ENCODE peak calls at places on chromosomes 5 and 9, in nine cellular contexts. One of them, this sample, is unnamed. For H3K4me1, the result is how much of the 10 kb centered on the place peaks cover.

GRCh38 chr5:98458004-98458403 is 315.5 kb upstream of the RGMB start:
- DNase-seq in left lung: no peak
- DNase-seq in neural progenitor cell: no peak
- DNase-seq in PC-3: peak
- DNase-seq in heart right ventricle: no peak
- DNase-seq in transverse colon: no peak
- DNase-seq in endodermal cell: no peak
- DNase-seq in lung: no peak
- DNase-seq in mammary epithelial cell: no peak
- DNase-seq in this sample: no peak

GRCh38 chr5:1479066-1479465 is 33.8 kb upstream of the SLC6A3 start:
- DNase-seq in mammary epithelial cell: no peak
- DNase-seq in PC-3: no peak
- DNase-seq in left lung: no peak
- DNase-seq in endodermal cell: no peak
- DNase-seq in heart right ventricle: no peak
- DNase-seq in lung: no peak
- DNase-seq in neural progenitor cell: no peak
- DNase-seq in transverse colon: no peak
- DNase-seq in this sample: no peak

GRCh38 chr5:53607896-53608295 is 47.5 kb downstream of the NDUFS4 start:
- DNase-seq in left lung: no peak
- DNase-seq in mammary epithelial cell: no peak
- DNase-seq in heart right ventricle: no peak
- DNase-seq in neural progenitor cell: no peak
- DNase-seq in lung: no peak
- DNase-seq in transverse colon: no peak
- DNase-seq in endodermal cell: no peak
- DNase-seq in PC-3: no peak
- DNase-seq in this sample: no peak

GRCh38 chr9:105439428-105439827 is 8.4 kb upstream of the FSD1L start:
- DNase-seq in heart right ventricle: no peak
- DNase-seq in PC-3: no peak
- DNase-seq in neural progenitor cell: no peak
- DNase-seq in mammary epithelial cell: no peak
- DNase-seq in transverse colon: no peak
- DNase-seq in left lung: no peak
- DNase-seq in endodermal cell: no peak
- DNase-seq in lung: no peak
- DNase-seq in this sample: no peak

GRCh38 chr9:135849186-135849585 is 58.2 kb downstream of the CAMSAP1 start:
- DNase-seq in PC-3: no peak
- DNase-seq in lung: no peak
- DNase-seq in endodermal cell: no peak
- DNase-seq in transverse colon: no peak
- DNase-seq in mammary epithelial cell: no peak
- DNase-seq in heart right ventricle: no peak
- DNase-seq in left lung: no peak
- DNase-seq in neural progenitor cell: no peak
- DNase-seq in this sample: no peak

GRCh38 chr9:29625292-29625731 is 2052.0 kb upstream of the C9orf72 start:
- DNase-seq in neural progenitor cell: no peak
- DNase-seq in left lung: no peak
- DNase-seq in lung: no peak
- DNase-seq in mammary epithelial cell: no peak
- DNase-seq in heart right ventricle: no peak
- DNase-seq in PC-3: no peak
- DNase-seq in endodermal cell: no peak
- DNase-seq in transverse colon: no peak
- DNase-seq in this sample: no peak

GRCh38 chr5:158998911-158999705 is 100.6 kb downstream of the EBF1 start:
- DNase-seq in heart right ventricle: no peak
- DNase-seq in mammary epithelial cell: no peak
- DNase-seq in PC-3: no peak
- DNase-seq in neural progenitor cell: no peak
- DNase-seq in transverse colon: no peak
- DNase-seq in lung: no peak
- DNase-seq in left lung: no peak
- DNase-seq in endodermal cell: no peak
- DNase-seq in this sample: no peak

GRCh38 chr9:138112791-138113600 is 235.4 kb downstream of the CACNA1B start:
- DNase-seq in endodermal cell: no peak
- DNase-seq in lung: no peak
- DNase-seq in left lung: peak
- DNase-seq in PC-3: no peak
- DNase-seq in heart right ventricle: no peak
- DNase-seq in mammary epithelial cell: no peak
- DNase-seq in transverse colon: no peak
- DNase-seq in neural progenitor cell: no peak
- DNase-seq in this sample: no peak

GRCh38 chr5:56360816-56361215 is 127.7 kb upstream of the ANKRD55 start:
- DNase-seq in endodermal cell: no peak
- DNase-seq in lung: no peak
- DNase-seq in mammary epithelial cell: no peak
- DNase-seq in heart right ventricle: no peak
- DNase-seq in neural progenitor cell: no peak
- DNase-seq in PC-3: no peak
- DNase-seq in transverse colon: no peak
- DNase-seq in left lung: no peak
- DNase-seq in this sample: no peak

GRCh38 chr5:56359809-56360685 is 126.9 kb upstream of the ANKRD55 start:
- DNase-seq in mammary epithelial cell: no peak
- DNase-seq in endodermal cell: no peak
- DNase-seq in heart right ventricle: no peak
- DNase-seq in transverse colon: no peak
- DNase-seq in lung: no peak
- DNase-seq in left lung: no peak
- DNase-seq in PC-3: no peak
- DNase-seq in neural progenitor cell: no peak
- DNase-seq in this sample: no peak

GRCh38 chr5:56358703-56359428 is 125.7 kb upstream of the ANKRD55 start:
- DNase-seq in transverse colon: no peak
- DNase-seq in mammary epithelial cell: peak
- DNase-seq in endodermal cell: no peak
- DNase-seq in PC-3: peak
- DNase-seq in neural progenitor cell: no peak
- DNase-seq in heart right ventricle: peak
- DNase-seq in left lung: no peak
- DNase-seq in lung: no peak
- DNase-seq in this sample: no peak

GRCh38 chr5:56358046-56358445 is 124.9 kb upstream of the ANKRD55 start:
- DNase-seq in neural progenitor cell: no peak
- DNase-seq in lung: no peak
- DNase-seq in left lung: no peak
- DNase-seq in heart right ventricle: no peak
- DNase-seq in mammary epithelial cell: no peak
- DNase-seq in transverse colon: no peak
- DNase-seq in PC-3: no peak
- DNase-seq in endodermal cell: no peak
- DNase-seq in this sample: no peak

GRCh38 chr5:56359429-56359781 is 126.3 kb upstream of the ANKRD55 start:
- DNase-seq in lung: no peak
- DNase-seq in heart right ventricle: no peak
- DNase-seq in transverse colon: no peak
- DNase-seq in left lung: no peak
- DNase-seq in endodermal cell: no peak
- DNase-seq in PC-3: no peak
- DNase-seq in mammary epithelial cell: no peak
- DNase-seq in neural progenitor cell: no peak
- DNase-seq in this sample: no peak
- H3K27ac ChIP-seq in lung: no peak
- H3K27ac ChIP-seq in heart right ventricle: peak
- H3K27ac ChIP-seq in transverse colon: no peak
- H3K27ac ChIP-seq in left lung: no peak
- H3K27ac ChIP-seq in endodermal cell: no peak
- H3K27ac ChIP-seq in PC-3: no peak
- H3K27ac ChIP-seq in mammary epithelial cell: no peak
- H3K27ac ChIP-seq in neural progenitor cell: no peak
- H3K27ac ChIP-seq in this sample: peak

GRCh38 chr5:139651502-139651862 is 3.3 kb downstream of the CXXC5 start:
- DNase-seq in neural progenitor cell: peak
- DNase-seq in lung: no peak
- DNase-seq in heart right ventricle: no peak
- DNase-seq in left lung: no peak
- DNase-seq in transverse colon: no peak
- DNase-seq in endodermal cell: no peak
- DNase-seq in mammary epithelial cell: no peak
- DNase-seq in PC-3: peak
- DNase-seq in this sample: peak
- H3K4me1 ChIP-seq in neural progenitor cell: half or more
- H3K4me1 ChIP-seq in lung: under half
- H3K4me1 ChIP-seq in heart right ventricle: half or more
- H3K4me1 ChIP-seq in left lung: under half
- H3K4me1 ChIP-seq in transverse colon: under half
- H3K4me1 ChIP-seq in endodermal cell: under half
- H3K4me1 ChIP-seq in mammary epithelial cell: half or more
- H3K4me1 ChIP-seq in PC-3: under half
- H3K4me1 ChIP-seq in this sample: half or more

GRCh38 chr9:129776938-129777768 is 24.3 kb upstream of the PTGES start:
- DNase-seq in lung: peak
- DNase-seq in transverse colon: peak
- DNase-seq in heart right ventricle: peak
- DNase-seq in PC-3: peak
- DNase-seq in endodermal cell: peak
- DNase-seq in left lung: peak
- DNase-seq in mammary epithelial cell: peak
- DNase-seq in neural progenitor cell: peak
- DNase-seq in this sample: peak

GRCh38 chr9:129778469-129778868 is 24.5 kb upstream of the TOR1B start:
- DNase-seq in neural progenitor cell: no peak
- DNase-seq in transverse colon: no peak
- DNase-seq in heart right ventricle: no peak
- DNase-seq in left lung: no peak
- DNase-seq in lung: no peak
- DNase-seq in mammary epithelial cell: peak
- DNase-seq in endodermal cell: no peak
- DNase-seq in PC-3: peak
- DNase-seq in this sample: no peak

GRCh38 chr9:129779560-129780190 is 23.3 kb upstream of the TOR1B start:
- DNase-seq in mammary epithelial cell: no peak
- DNase-seq in PC-3: no peak
- DNase-seq in transverse colon: no peak
- DNase-seq in left lung: no peak
- DNase-seq in neural progenitor cell: no peak
- DNase-seq in lung: no peak
- DNase-seq in heart right ventricle: no peak
- DNase-seq in endodermal cell: no peak
- DNase-seq in this sample: no peak

GRCh38 chr9:129776566-129776937 is 23.7 kb upstream of the PTGES start:
- DNase-seq in endodermal cell: no peak
- DNase-seq in transverse colon: no peak
- DNase-seq in left lung: no peak
- DNase-seq in neural progenitor cell: no peak
- DNase-seq in lung: no peak
- DNase-seq in mammary epithelial cell: no peak
- DNase-seq in heart right ventricle: peak
- DNase-seq in PC-3: no peak
- DNase-seq in this sample: no peak

DNA sequence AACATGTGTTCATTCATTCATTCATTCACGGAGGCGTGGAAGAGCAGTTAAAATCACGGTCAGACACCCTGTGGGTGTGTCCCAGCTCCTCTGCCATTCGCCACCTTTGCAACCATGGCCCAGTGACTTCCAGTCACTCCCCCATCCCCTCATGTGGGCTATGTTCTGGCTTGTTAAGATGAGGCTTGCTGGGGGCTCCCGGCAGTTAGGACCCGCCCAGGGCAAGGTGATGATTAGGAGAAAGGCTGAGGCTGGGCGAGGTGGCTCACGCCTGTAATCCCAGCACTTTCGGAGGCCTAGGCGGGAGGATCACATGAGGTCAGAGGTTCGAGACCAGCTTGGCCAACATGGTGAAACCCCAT is 24.9 kb upstream of the PTGES start:
- DNase-seq in neural progenitor cell: no peak
- DNase-seq in left lung: no peak
- DNase-seq in transverse colon: no peak
- DNase-seq in PC-3: no peak
- DNase-seq in mammary epithelial cell: peak
- DNase-seq in heart right ventricle: no peak
- DNase-seq in endodermal cell: no peak
- DNase-seq in lung: no peak
- DNase-seq in this sample: no peak
- H3K27ac ChIP-seq in neural progenitor cell: no peak
- H3K27ac ChIP-seq in left lung: peak
- H3K27ac ChIP-seq in transverse colon: peak
- H3K27ac ChIP-seq in PC-3: peak
- H3K27ac ChIP-seq in mammary epithelial cell: peak
- H3K27ac ChIP-seq in heart right ventricle: peak
- H3K27ac ChIP-seq in endodermal cell: no peak
- H3K27ac ChIP-seq in lung: no peak
- H3K27ac ChIP-seq in this sample: peak

GRCh38 chr5:65926893-65927292 is 518 bp downstream of the ERBIN start:
- DNase-seq in left lung: no peak
- DNase-seq in mammary epithelial cell: no peak
- DNase-seq in PC-3: no peak
- DNase-seq in lung: no peak
- DNase-seq in neural progenitor cell: peak
- DNase-seq in endodermal cell: peak
- DNase-seq in transverse colon: peak
- DNase-seq in heart right ventricle: no peak
- DNase-seq in this sample: no peak

GRCh38 chr5:65925094-65925600 is 1.2 kb upstream of the ERBIN start:
- DNase-seq in neural progenitor cell: peak
- DNase-seq in endodermal cell: peak
- DNase-seq in heart right ventricle: peak
- DNase-seq in mammary epithelial cell: peak
- DNase-seq in transverse colon: peak
- DNase-seq in left lung: peak
- DNase-seq in PC-3: peak
- DNase-seq in lung: peak
- DNase-seq in this sample: peak

GRCh38 chr5:65925601-65926275 is 637 bp upstream of the ERBIN start:
- DNase-seq in PC-3: peak
- DNase-seq in lung: peak
- DNase-seq in heart right ventricle: peak
- DNase-seq in transverse colon: peak
- DNase-seq in mammary epithelial cell: peak
- DNase-seq in endodermal cell: peak
- DNase-seq in neural progenitor cell: peak
- DNase-seq in left lung: peak
- DNase-seq in this sample: peak

GRCh38 chr5:65927497-65928340 is 1.3 kb downstream of the ERBIN start:
- DNase-seq in left lung: no peak
- DNase-seq in endodermal cell: no peak
- DNase-seq in neural progenitor cell: peak
- DNase-seq in transverse colon: no peak
- DNase-seq in mammary epithelial cell: peak
- DNase-seq in lung: no peak
- DNase-seq in heart right ventricle: no peak
- DNase-seq in PC-3: peak
- DNase-seq in this sample: no peak

DNA sequence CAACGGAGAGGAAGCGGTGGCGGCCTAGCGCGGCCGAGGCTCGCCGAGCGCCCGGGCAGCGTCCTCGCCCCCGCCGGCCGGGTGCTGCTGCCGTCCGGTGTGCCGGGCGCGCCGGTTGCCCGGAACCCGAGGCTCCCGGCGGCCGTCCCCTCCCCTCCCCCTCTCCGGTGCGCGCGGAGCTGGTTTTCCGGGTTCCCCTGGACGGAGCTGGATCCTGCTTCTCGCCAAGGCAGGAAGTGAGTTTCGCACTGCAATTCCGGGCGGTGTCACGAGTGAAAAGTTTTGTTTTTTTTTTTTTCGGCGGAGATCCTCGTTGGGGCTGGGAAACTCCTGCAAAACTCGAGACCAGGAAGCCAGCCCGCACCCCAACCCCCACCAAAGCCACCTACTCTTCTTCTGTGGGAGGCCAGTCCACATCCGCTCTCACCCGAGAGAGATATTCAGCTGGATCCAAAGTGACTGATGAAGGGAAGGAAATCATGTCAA is at the start of gene ERBIN:
- DNase-seq in endodermal cell: no peak
- DNase-seq in left lung: peak
- DNase-seq in PC-3: peak
- DNase-seq in neural progenitor cell: peak
- DNase-seq in transverse colon: peak
- DNase-seq in mammary epithelial cell: peak
- DNase-seq in lung: peak
- DNase-seq in heart right ventricle: peak
- DNase-seq in this sample: peak
- H3K4me1 ChIP-seq in endodermal cell: under half
- H3K4me1 ChIP-seq in left lung: under half
- H3K4me1 ChIP-seq in PC-3: under half
- H3K4me1 ChIP-seq in neural progenitor cell: under half
- H3K4me1 ChIP-seq in transverse colon: under half
- H3K4me1 ChIP-seq in mammary epithelial cell: under half
- H3K4me1 ChIP-seq in lung: under half
- H3K4me1 ChIP-seq in heart right ventricle: under half
- H3K4me1 ChIP-seq in this sample: under half